ENCODE peak calls at places on chromosome 20, in seven cellular contexts. One of them, this sample, is unnamed.
A peak's percentile ranks its signal among the peaks of the same experiment; 100 is the strongest.

GRCh38 chr20:56683077-56683865 is 54.2 kb downstream of the TFAP2C start:
- DNase-seq in stimulated activated CD4-positive, alpha-beta T cell treated with anti-CD3 and anti-CD28 coated beads, Interleukin-4, amount 100 ng/mL, for 48 hours: no peak
- DNase-seq in RPMI7951: no peak
- DNase-seq in effector memory CD8-positive, alpha-beta T cell: no peak
- DNase-seq in omental fat pad: no peak
- DNase-seq in left ventricle myocardium inferior: no peak
- DNase-seq in effector memory CD4-positive, alpha-beta T cell: no peak
- DNase-seq in this sample: no peak

GRCh38 chr20:50691585-50692552 is 527 bp upstream of the RIPOR3 start:
- DNase-seq in left ventricle myocardium inferior: no peak
- DNase-seq in RPMI7951: peak; percentile 87
- DNase-seq in stimulated activated CD4-positive, alpha-beta T cell treated with anti-CD3 and anti-CD28 coated beads, Interleukin-4, amount 100 ng/mL, for 48 hours: no peak
- DNase-seq in omental fat pad: no peak
- DNase-seq in effector memory CD4-positive, alpha-beta T cell: no peak
- DNase-seq in effector memory CD8-positive, alpha-beta T cell: no peak
- DNase-seq in this sample: no peak

GRCh38 chr20:21125072-21125848 is 622 bp upstream of the KIZ start:
- DNase-seq in effector memory CD8-positive, alpha-beta T cell: no peak
- DNase-seq in left ventricle myocardium inferior: no peak
- DNase-seq in effector memory CD4-positive, alpha-beta T cell: no peak
- DNase-seq in omental fat pad: no peak
- DNase-seq in RPMI7951: peak; percentile 79
- DNase-seq in stimulated activated CD4-positive, alpha-beta T cell treated with anti-CD3 and anti-CD28 coated beads, Interleukin-4, amount 100 ng/mL, for 48 hours: no peak
- DNase-seq in this sample: peak; percentile 55

GRCh38 chr20:57474816-57475215 is 50.1 kb downstream of the CTCFL start:
- DNase-seq in effector memory CD8-positive, alpha-beta T cell: no peak
- DNase-seq in left ventricle myocardium inferior: no peak
- DNase-seq in omental fat pad: no peak
- DNase-seq in RPMI7951: no peak
- DNase-seq in effector memory CD4-positive, alpha-beta T cell: no peak
- DNase-seq in stimulated activated CD4-positive, alpha-beta T cell treated with anti-CD3 and anti-CD28 coated beads, Interleukin-4, amount 100 ng/mL, for 48 hours: no peak
- DNase-seq in this sample: no peak

GRCh38 chr20:35120012-35120701 is 27.0 kb downstream of the EDEM2 start:
- DNase-seq in RPMI7951: peak; percentile 47
- DNase-seq in effector memory CD8-positive, alpha-beta T cell: no peak
- DNase-seq in omental fat pad: no peak
- DNase-seq in effector memory CD4-positive, alpha-beta T cell: no peak
- DNase-seq in left ventricle myocardium inferior: no peak
- DNase-seq in stimulated activated CD4-positive, alpha-beta T cell treated with anti-CD3 and anti-CD28 coated beads, Interleukin-4, amount 100 ng/mL, for 48 hours: no peak
- DNase-seq in this sample: no peak

GRCh38 chr20:25220021-25220730 is 24.7 kb downstream of the ENTPD6 start:
- DNase-seq in left ventricle myocardium inferior: no peak
- DNase-seq in effector memory CD8-positive, alpha-beta T cell: no peak
- DNase-seq in effector memory CD4-positive, alpha-beta T cell: no peak
- DNase-seq in omental fat pad: no peak
- DNase-seq in stimulated activated CD4-positive, alpha-beta T cell treated with anti-CD3 and anti-CD28 coated beads, Interleukin-4, amount 100 ng/mL, for 48 hours: no peak
- DNase-seq in RPMI7951: no peak
- DNase-seq in this sample: no peak

GRCh38 chr20:17615645-17616479 is 46.0 kb downstream of the DSTN start:
- DNase-seq in effector memory CD4-positive, alpha-beta T cell: no peak
- DNase-seq in RPMI7951: no peak
- DNase-seq in effector memory CD8-positive, alpha-beta T cell: no peak
- DNase-seq in stimulated activated CD4-positive, alpha-beta T cell treated with anti-CD3 and anti-CD28 coated beads, Interleukin-4, amount 100 ng/mL, for 48 hours: no peak
- DNase-seq in left ventricle myocardium inferior: no peak
- DNase-seq in omental fat pad: peak; percentile 12
- DNase-seq in this sample: peak; percentile 26

GRCh38 chr20:34586488-34587163 is 28.1 kb downstream of the MAP1LC3A start:
- DNase-seq in stimulated activated CD4-positive, alpha-beta T cell treated with anti-CD3 and anti-CD28 coated beads, Interleukin-4, amount 100 ng/mL, for 48 hours: no peak
- DNase-seq in RPMI7951: no peak
- DNase-seq in effector memory CD8-positive, alpha-beta T cell: no peak
- DNase-seq in left ventricle myocardium inferior: no peak
- DNase-seq in omental fat pad: no peak
- DNase-seq in effector memory CD4-positive, alpha-beta T cell: no peak
- DNase-seq in this sample: no peak

GRCh38 chr20:23320317-23320716 is 30.3 kb upstream of the NXT1 start:
- DNase-seq in effector memory CD4-positive, alpha-beta T cell: no peak
- DNase-seq in stimulated activated CD4-positive, alpha-beta T cell treated with anti-CD3 and anti-CD28 coated beads, Interleukin-4, amount 100 ng/mL, for 48 hours: no peak
- DNase-seq in RPMI7951: peak; percentile 56
- DNase-seq in effector memory CD8-positive, alpha-beta T cell: no peak
- DNase-seq in omental fat pad: no peak
- DNase-seq in left ventricle myocardium inferior: no peak
- DNase-seq in this sample: no peak

GRCh38 chr20:35311409-35311808 is 19.2 kb upstream of the FAM83C start:
- DNase-seq in RPMI7951: peak; percentile 72
- DNase-seq in effector memory CD4-positive, alpha-beta T cell: no peak
- DNase-seq in stimulated activated CD4-positive, alpha-beta T cell treated with anti-CD3 and anti-CD28 coated beads, Interleukin-4, amount 100 ng/mL, for 48 hours: peak; percentile 66
- DNase-seq in left ventricle myocardium inferior: no peak
- DNase-seq in effector memory CD8-positive, alpha-beta T cell: no peak
- DNase-seq in omental fat pad: no peak
- DNase-seq in this sample: no peak

GRCh38 chr20:62925420-62926228 is 681 bp downstream of the DIDO1 start:
- DNase-seq in RPMI7951: peak; percentile 44
- DNase-seq in left ventricle myocardium inferior: no peak
- DNase-seq in effector memory CD8-positive, alpha-beta T cell: peak; percentile 60
- DNase-seq in omental fat pad: no peak
- DNase-seq in stimulated activated CD4-positive, alpha-beta T cell treated with anti-CD3 and anti-CD28 coated beads, Interleukin-4, amount 100 ng/mL, for 48 hours: peak; percentile 39
- DNase-seq in effector memory CD4-positive, alpha-beta T cell: peak; percentile 48
- DNase-seq in this sample: peak; percentile 56

GRCh38 chr20:60427516-60427915 is 469.3 kb downstream of the CDH26 start:
- DNase-seq in RPMI7951: no peak
- DNase-seq in stimulated activated CD4-positive, alpha-beta T cell treated with anti-CD3 and anti-CD28 coated beads, Interleukin-4, amount 100 ng/mL, for 48 hours: no peak
- DNase-seq in effector memory CD8-positive, alpha-beta T cell: no peak
- DNase-seq in effector memory CD4-positive, alpha-beta T cell: no peak
- DNase-seq in left ventricle myocardium inferior: no peak
- DNase-seq in omental fat pad: no peak
- DNase-seq in this sample: no peak

GRCh38 chr20:10619427-10619826 is 54.4 kb downstream of the JAG1 start:
- DNase-seq in effector memory CD8-positive, alpha-beta T cell: no peak
- DNase-seq in effector memory CD4-positive, alpha-beta T cell: no peak
- DNase-seq in left ventricle myocardium inferior: no peak
- DNase-seq in omental fat pad: no peak
- DNase-seq in RPMI7951: peak; percentile 90
- DNase-seq in stimulated activated CD4-positive, alpha-beta T cell treated with anti-CD3 and anti-CD28 coated beads, Interleukin-4, amount 100 ng/mL, for 48 hours: no peak
- DNase-seq in this sample: no peak

GRCh38 chr20:38728911-38729642 is 4.8 kb downstream of the SLC32A1 start:
- DNase-seq in effector memory CD8-positive, alpha-beta T cell: no peak
- DNase-seq in omental fat pad: no peak
- DNase-seq in stimulated activated CD4-positive, alpha-beta T cell treated with anti-CD3 and anti-CD28 coated beads, Interleukin-4, amount 100 ng/mL, for 48 hours: no peak
- DNase-seq in effector memory CD4-positive, alpha-beta T cell: no peak
- DNase-seq in left ventricle myocardium inferior: no peak
- DNase-seq in RPMI7951: no peak
- DNase-seq in this sample: peak; percentile 73

GRCh38 chr20:2101057-2101934 is at the start of gene STK35:
- DNase-seq in effector memory CD8-positive, alpha-beta T cell: no peak
- DNase-seq in RPMI7951: peak; percentile 24
- DNase-seq in omental fat pad: no peak
- DNase-seq in left ventricle myocardium inferior: no peak
- DNase-seq in stimulated activated CD4-positive, alpha-beta T cell treated with anti-CD3 and anti-CD28 coated beads, Interleukin-4, amount 100 ng/mL, for 48 hours: peak; percentile 62
- DNase-seq in effector memory CD4-positive, alpha-beta T cell: no peak
- DNase-seq in this sample: peak; percentile 84

GRCh38 chr20:61923371-61924166 is 142.1 kb downstream of the TAF4 start:
- DNase-seq in effector memory CD4-positive, alpha-beta T cell: no peak
- DNase-seq in omental fat pad: no peak
- DNase-seq in stimulated activated CD4-positive, alpha-beta T cell treated with anti-CD3 and anti-CD28 coated beads, Interleukin-4, amount 100 ng/mL, for 48 hours: no peak
- DNase-seq in left ventricle myocardium inferior: no peak
- DNase-seq in effector memory CD8-positive, alpha-beta T cell: no peak
- DNase-seq in RPMI7951: peak; percentile 44
- DNase-seq in this sample: peak; percentile 11

GRCh38 chr20:51473771-51474170 is 68.7 kb downstream of the NFATC2 start:
- DNase-seq in omental fat pad: no peak
- DNase-seq in RPMI7951: no peak
- DNase-seq in effector memory CD4-positive, alpha-beta T cell: no peak
- DNase-seq in stimulated activated CD4-positive, alpha-beta T cell treated with anti-CD3 and anti-CD28 coated beads, Interleukin-4, amount 100 ng/mL, for 48 hours: no peak
- DNase-seq in left ventricle myocardium inferior: no peak
- DNase-seq in effector memory CD8-positive, alpha-beta T cell: no peak
- DNase-seq in this sample: no peak

GRCh38 chr20:37925265-37926165 is 22.6 kb downstream of the VSTM2L start:
- DNase-seq in RPMI7951: no peak
- DNase-seq in effector memory CD8-positive, alpha-beta T cell: no peak
- DNase-seq in left ventricle myocardium inferior: no peak
- DNase-seq in stimulated activated CD4-positive, alpha-beta T cell treated with anti-CD3 and anti-CD28 coated beads, Interleukin-4, amount 100 ng/mL, for 48 hours: no peak
- DNase-seq in effector memory CD4-positive, alpha-beta T cell: no peak
- DNase-seq in omental fat pad: no peak
- DNase-seq in this sample: no peak

GRCh38 chr20:16220826-16221225 is 352.4 kb downstream of the KIF16B start:
- DNase-seq in omental fat pad: no peak
- DNase-seq in effector memory CD8-positive, alpha-beta T cell: no peak
- DNase-seq in effector memory CD4-positive, alpha-beta T cell: no peak
- DNase-seq in RPMI7951: no peak
- DNase-seq in left ventricle myocardium inferior: no peak
- DNase-seq in stimulated activated CD4-positive, alpha-beta T cell treated with anti-CD3 and anti-CD28 coated beads, Interleukin-4, amount 100 ng/mL, for 48 hours: no peak
- DNase-seq in this sample: no peak